ENCODE peak calls at places on chromosomes 6 and 20, in nine cellular contexts. P, W, E, V, Z, S, C, N and L are unnamed samples.

GRCh38 chr6:149501768-149502167 is 17.0 kb upstream of the ZC3H12D start:
- DNase-seq in V (no peak), Z (no peak), S (no peak), E (no peak), P (no peak), N (no peak), C (no peak), W (no peak), L (no peak)

GRCh38 chr20:20211274-20211987 is 156.5 kb upstream of the INSM1 start:
- DNase-seq in Z (no peak), C (no peak), S (no peak), V (no peak), W (no peak), P (no peak), N (no peak), E (no peak), L (no peak)

GRCh38 chr6:108115598-108116058 is 41.1 kb upstream of the OSTM1 start:
- DNase-seq in C (peak), W (no peak), E (no peak), S (no peak), N (no peak), V (no peak), Z (no peak), P (no peak), L (peak)

GRCh38 chr6:157756708-157757429 is 66.2 kb upstream of the SNX9 start:
- DNase-seq in W (peak), N (peak), S (peak), Z (peak), V (peak), P (peak), C (peak), E (peak), L (peak)

GRCh38 chr6:85078071-85078470 is 313.7 kb upstream of the TBX18 start:
- DNase-seq in N (no peak), P (no peak), E (no peak), W (no peak), C (no peak), V (no peak), Z (no peak), S (peak), L (no peak)

GRCh38 chr6:6784514-6785162 is 196.1 kb downstream of the LY86 start:
- DNase-seq in W (no peak), N (no peak), Z (no peak), V (no peak), E (no peak), S (no peak), C (peak), P (no peak), L (no peak)

GRCh38 chr6:122043421-122043820 is 356.0 kb upstream of the HSF2 start:
- DNase-seq in V (no peak), Z (no peak), W (no peak), N (no peak), E (no peak), P (no peak), S (no peak), C (no peak), L (no peak)

GRCh38 chr6:30682181-30683117 is 4.0 kb downstream of the PPP1R18 start:
- DNase-seq in E (peak), N (peak), S (no peak), P (peak), C (peak), Z (peak), W (peak), V (peak), L (peak)

GRCh38 chr6:62891065-62891647 is 320.1 kb upstream of the FKBP1C start:
- DNase-seq in V (peak), N (no peak), E (no peak), C (no peak), Z (no peak), P (no peak), S (no peak), W (no peak), L (no peak)

GRCh38 chr6:74280130-74280692 is 584.2 kb downstream of the CD109 start:
- DNase-seq in Z (no peak), W (no peak), P (no peak), E (no peak), N (no peak), V (no peak), C (no peak), S (no peak), L (no peak)

GRCh38 chr6:139194740-139195139 is 59.9 kb downstream of the HECA start:
- DNase-seq in Z (no peak), N (no peak), C (no peak), S (no peak), W (no peak), V (no peak), E (no peak), P (no peak), L (no peak)

GRCh38 chr6:26121141-26122004 is 34.1 kb downstream of the HFE start:
- DNase-seq in C (no peak), N (no peak), V (no peak), E (no peak), P (no peak), S (no peak), W (no peak), Z (no peak), L (no peak)

GRCh38 chr20:51740838-51741237 is 27.4 kb downstream of the ATP9A start:
- DNase-seq in Z (no peak), P (no peak), S (no peak), W (no peak), V (no peak), C (no peak), E (no peak), N (no peak), L (no peak)

GRCh38 chr6:164069352-164070022 is 655.0 kb downstream of the QKI start:
- DNase-seq in W (no peak), N (no peak), Z (no peak), V (no peak), S (no peak), P (no peak), E (peak), C (peak), L (peak)

GRCh38 chr20:7744411-7744810 is 195.8 kb downstream of the HAO1 start:
- DNase-seq in N (no peak), V (no peak), C (peak), W (no peak), S (peak), E (no peak), Z (no peak), P (no peak), L (no peak)

GRCh38 chr6:121382467-121383121 is 48.3 kb upstream of the TBC1D32 start:
- DNase-seq in C (peak), N (no peak), P (no peak), S (no peak), Z (no peak), W (no peak), V (no peak), E (no peak), L (no peak)

GRCh38 chr20:41716436-41716835 is 98.3 kb upstream of the CHD6 start:
- DNase-seq in Z (no peak), N (no peak), E (no peak), P (no peak), C (no peak), V (no peak), S (no peak), W (no peak), L (no peak)

GRCh38 chr6:43856005-43856765 is 86.2 kb downstream of the VEGFA start:
- DNase-seq in V (no peak), Z (no peak), S (no peak), E (no peak), C (peak), W (no peak), N (no peak), P (no peak), L (no peak)

GRCh38 chr6:117481278-117481925 is 1.1 kb upstream of the DCBLD1 start:
- DNase-seq in V (no peak), N (peak), P (no peak), Z (no peak), W (no peak), S (no peak), C (no peak), E (no peak), L (peak)

GRCh38 chr6:149012040-149012545 is 265.3 kb downstream of the UST start:
- DNase-seq in P (no peak), Z (no peak), V (no peak), C (peak), S (peak), N (no peak), W (no peak), E (peak), L (no peak)

GRCh38 chr6:133568970-133569889 is 319.7 kb upstream of the TCF21 start:
- DNase-seq in S (peak), V (peak), P (no peak), W (no peak), N (no peak), Z (no peak), C (peak), E (peak), L (peak)

GRCh38 chr6:17928514-17929430 is 58.7 kb downstream of the KIF13A start:
- DNase-seq in S (no peak), Z (no peak), N (no peak), P (no peak), E (no peak), W (no peak), C (no peak), V (no peak), L (no peak)

GRCh38 chr20:63441136-63441776 is 31.2 kb downstream of the KCNQ2 start:
- DNase-seq in E (no peak), V (no peak), P (peak), C (no peak), Z (no peak), N (peak), W (no peak), S (no peak), L (no peak)

GRCh38 chr6:501891-502601 is 110.5 kb downstream of the IRF4 start:
- DNase-seq in Z (peak), C (no peak), P (no peak), E (no peak), V (no peak), N (peak), W (no peak), S (no peak), L (no peak)

GRCh38 chr6:25788305-25788922 is 33.9 kb downstream of the SLC17A4 start:
- DNase-seq in Z (peak), V (peak), C (peak), E (peak), P (no peak), N (peak), S (peak), W (no peak), L (peak)

GRCh38 chr6:35166160-35166919 is 25.2 kb upstream of the TCP11 start:
- DNase-seq in W (no peak), P (no peak), V (no peak), Z (no peak), C (no peak), N (no peak), E (no peak), S (no peak), L (no peak)

GRCh38 chr6:82239597-82239996 is 7.9 kb downstream of the IBTK start:
- DNase-seq in V (no peak), C (no peak), P (no peak), S (no peak), E (no peak), N (no peak), Z (no peak), W (no peak), L (no peak)

GRCh38 chr6:34970962-34971361 is 81.9 kb downstream of the ANKS1A start:
- DNase-seq in C (no peak), N (no peak), P (no peak), E (no peak), W (no peak), V (no peak), Z (no peak), S (peak), L (no peak)

GRCh38 chr6:39558079-39558478 is 167.1 kb downstream of the KIF6 start:
- DNase-seq in P (no peak), E (no peak), N (no peak), Z (no peak), W (no peak), V (no peak), S (no peak), C (no peak), L (no peak)

GRCh38 chr20:17611290-17611539 is 41.3 kb downstream of the DSTN start:
- DNase-seq in V (no peak), E (no peak), W (no peak), Z (no peak), C (no peak), P (no peak), N (no peak), S (no peak), L (no peak)

GRCh38 chr6:121437861-121438651 is 2.6 kb downstream of the GJA1 start:
- DNase-seq in E (peak), V (no peak), C (peak), N (no peak), W (no peak), S (no peak), Z (no peak), P (no peak), L (peak)

GRCh38 chr20:45402946-45403345 is 5.1 kb upstream of the DBNDD2 start:
- DNase-seq in W (no peak), P (no peak), E (no peak), V (no peak), S (no peak), N (no peak), Z (no peak), C (no peak), L (no peak)

GRCh38 chr6:153170511-153170910 is 39.4 kb upstream of the RGS17 start:
- DNase-seq in E (no peak), C (no peak), P (no peak), Z (no peak), W (no peak), N (no peak), S (no peak), V (no peak), L (no peak)

GRCh38 chr6:148565931-148566663 is 180.7 kb upstream of the UST start:
- DNase-seq in N (no peak), C (no peak), E (no peak), V (no peak), W (no peak), P (no peak), Z (no peak), S (peak), L (peak)

GRCh38 chr20:63224272-63225081 is 8.5 kb upstream of the YTHDF1 start:
- DNase-seq in Z (no peak), N (no peak), W (no peak), S (no peak), P (no peak), E (peak), C (peak), V (no peak), L (peak)

GRCh38 chr6:40918035-40918651 is 120.9 kb downstream of the UNC5CL start:
- DNase-seq in N (no peak), Z (no peak), E (no peak), V (no peak), C (no peak), P (no peak), S (no peak), W (no peak), L (no peak)

GRCh38 chr6:88599561-88599960 is 363.9 kb downstream of the RNGTT start:
- DNase-seq in V (peak), P (no peak), S (no peak), C (no peak), E (no peak), Z (no peak), W (no peak), N (no peak), L (no peak)

GRCh38 chr6:29678114-29678513 is 2.8 kb downstream of the ZFP57 start:
- DNase-seq in N (no peak), P (no peak), S (no peak), C (no peak), E (no peak), V (no peak), W (no peak), Z (no peak), L (no peak)

GRCh38 chr6:137013738-137014602 is 30.8 kb downstream of the IL20RA start:
- DNase-seq in E (no peak), V (peak), P (no peak), N (no peak), S (peak), W (no peak), Z (no peak), C (peak), L (no peak)

GRCh38 chr6:15819226-15819625 is 156.4 kb upstream of the DTNBP1 start:
- DNase-seq in V (no peak), P (no peak), Z (no peak), S (no peak), N (no peak), W (no peak), C (no peak), E (no peak), L (no peak)
- H3K27ac ChIP-seq in V (no peak), P (no peak), Z (no peak), S (no peak), N (no peak), W (no peak), C (no peak), E (no peak), L (no peak)

DNA sequence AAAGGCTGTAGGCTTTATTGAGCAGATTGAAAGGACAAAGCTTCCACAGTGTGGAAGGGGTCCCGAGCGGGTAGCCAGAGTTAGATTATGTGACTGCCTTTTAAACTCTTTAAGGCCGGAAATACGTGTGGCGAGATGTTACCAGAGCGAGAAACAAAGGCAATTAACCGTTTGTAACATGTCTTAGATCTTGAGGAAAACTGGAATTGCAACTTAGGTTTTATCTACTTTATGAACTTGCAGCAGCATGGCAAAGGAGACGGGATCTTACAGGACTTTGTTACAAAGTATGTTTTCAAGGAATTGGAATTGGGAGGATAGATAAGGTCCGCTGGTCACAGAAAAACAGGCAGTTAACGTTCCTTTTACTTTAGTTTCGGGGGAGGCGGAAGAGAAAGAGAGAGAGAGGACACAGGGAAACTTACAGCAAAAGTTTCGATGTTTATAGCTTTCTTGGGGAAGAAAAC is 594.7 kb upstream of the ADGRB3 start:
- DNase-seq in W (no peak), Z (no peak), P (no peak), N (no peak), C (no peak), V (no peak), E (no peak), S (no peak), L (no peak)
- H3K4me3 ChIP-seq in W (no peak), Z (no peak), P (no peak), N (no peak), C (no peak), V (no peak), E (no peak), S (no peak), L (peak)

GRCh38 chr20:34385464-34385863 is 22.4 kb downstream of the ITCH start:
- DNase-seq in S (no peak), E (no peak), C (no peak), V (peak), Z (no peak), N (no peak), P (no peak), W (no peak), L (no peak)
- H3K27ac ChIP-seq in S (no peak), E (no peak), C (no peak), V (no peak), Z (no peak), N (no peak), P (no peak), W (no peak), L (no peak)

DNA sequence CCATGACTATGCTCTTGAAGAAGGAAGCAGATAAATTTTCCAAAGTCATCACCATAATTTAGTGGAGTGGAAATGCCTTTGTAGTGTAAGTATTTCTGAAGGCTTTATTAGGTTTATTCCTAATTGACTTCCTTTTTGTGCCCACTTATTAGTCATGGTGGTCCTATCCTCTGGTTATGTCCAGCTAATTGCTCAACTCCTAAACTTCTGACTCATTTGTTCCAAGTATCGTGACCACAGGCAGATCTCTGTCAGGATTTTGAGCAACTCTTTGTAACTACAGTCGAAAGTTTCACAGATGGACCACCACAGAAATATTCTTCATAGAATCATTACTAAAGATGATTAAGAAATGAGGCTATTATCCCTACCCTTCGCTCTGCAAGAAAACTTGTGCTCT is 315.6 kb upstream of the PTCHD4 start:
- DNase-seq in Z (no peak), S (peak), N (no peak), E (no peak), V (no peak), W (no peak), P (no peak), C (no peak), L (no peak)
- H3K4me3 ChIP-seq in Z (no peak), S (no peak), N (no peak), E (no peak), V (no peak), W (no peak), P (no peak), C (no peak), L (no peak)

GRCh38 chr20:38001173-38001875 is 31.9 kb downstream of the TTI1 start:
- DNase-seq in W (no peak), S (peak), Z (no peak), P (no peak), E (no peak), C (peak), V (no peak), N (no peak), L (no peak)

GRCh38 chr20:37999526-38000263 is 33.6 kb downstream of the TTI1 start:
- DNase-seq in V (no peak), S (no peak), W (no peak), N (no peak), E (no peak), Z (no peak), C (no peak), P (no peak), L (no peak)

GRCh38 chr20:38002422-38002821 is 30.8 kb downstream of the TTI1 start:
- DNase-seq in S (no peak), C (peak), N (no peak), W (no peak), V (no peak), E (no peak), P (no peak), Z (no peak), L (no peak)

GRCh38 chr20:38001981-38002380 is 31.3 kb downstream of the TTI1 start:
- DNase-seq in N (peak), S (no peak), V (no peak), W (no peak), E (no peak), Z (no peak), C (no peak), P (no peak), L (peak)

GRCh38 chr20:38000293-38000692 is 33.0 kb downstream of the TTI1 start:
- DNase-seq in N (no peak), S (no peak), C (no peak), E (no peak), P (no peak), V (no peak), Z (no peak), W (no peak), L (no peak)
- H3K27ac ChIP-seq in N (no peak), S (peak), C (no peak), E (no peak), P (no peak), V (no peak), Z (no peak), W (no peak), L (no peak)

GRCh38 chr20:57528148-57528547 is 3.2 kb upstream of the CTCFL start:
- DNase-seq in Z (no peak), S (no peak), P (no peak), E (no peak), N (no peak), C (no peak), W (no peak), V (no peak), L (no peak)
- H3K4me3 ChIP-seq in Z (no peak), S (no peak), P (no peak), E (no peak), N (no peak), C (no peak), W (no peak), V (no peak), L (no peak)